ENCODE peak calls at places on chromosomes 16 and 17, in ten cellular contexts. One of them, this sample, is unnamed.
A peak's percentile ranks its signal among the peaks of the same experiment; 100 is the strongest.

GRCh38 chr16:68371706-68372380 is 61.0 kb downstream of the PRMT7 start:
- DNase-seq in SK-N-SH: no peak
- DNase-seq in PC-3: no peak
- DNase-seq in gastrocnemius medialis: no peak
- DNase-seq in testis: no peak
- DNase-seq in SJSA1: no peak
- DNase-seq in fibroblast of lung: no peak
- DNase-seq in H9: no peak
- DNase-seq in IMR-90: no peak
- DNase-seq in mammary epithelial cell: no peak
- DNase-seq in this sample: no peak

GRCh38 chr16:18049454-18050133 is 286.9 kb downstream of the NPIPA8 start:
- DNase-seq in H9: no peak
- DNase-seq in SJSA1: no peak
- DNase-seq in fibroblast of lung: no peak
- DNase-seq in gastrocnemius medialis: no peak
- DNase-seq in PC-3: no peak
- DNase-seq in testis: no peak
- DNase-seq in SK-N-SH: no peak
- DNase-seq in mammary epithelial cell: no peak
- DNase-seq in IMR-90: no peak
- DNase-seq in this sample: no peak

GRCh38 chr16:58670946-58671583 is 13.5 kb downstream of the SLC38A7 start:
- DNase-seq in testis: no peak
- DNase-seq in IMR-90: no peak
- DNase-seq in mammary epithelial cell: no peak
- DNase-seq in SK-N-SH: no peak
- DNase-seq in PC-3: no peak
- DNase-seq in SJSA1: no peak
- DNase-seq in gastrocnemius medialis: no peak
- DNase-seq in H9: no peak
- DNase-seq in fibroblast of lung: no peak
- DNase-seq in this sample: no peak

GRCh38 chr17:76337413-76337777 is 16.3 kb downstream of the PRPSAP1 start:
- DNase-seq in IMR-90: peak; percentile 18
- DNase-seq in PC-3: no peak
- DNase-seq in mammary epithelial cell: peak; percentile 14
- DNase-seq in fibroblast of lung: peak; percentile 18
- DNase-seq in testis: no peak
- DNase-seq in SK-N-SH: no peak
- DNase-seq in H9: no peak
- DNase-seq in SJSA1: no peak
- DNase-seq in gastrocnemius medialis: no peak
- DNase-seq in this sample: no peak

GRCh38 chr16:73048292-73049050 is 543 bp upstream of the ZFHX3 start:
- DNase-seq in H9: no peak
- DNase-seq in testis: peak; percentile 32
- DNase-seq in SJSA1: no peak
- DNase-seq in mammary epithelial cell: no peak
- DNase-seq in PC-3: peak; percentile 55
- DNase-seq in IMR-90: no peak
- DNase-seq in fibroblast of lung: peak; percentile 40
- DNase-seq in SK-N-SH: peak; percentile 73
- DNase-seq in gastrocnemius medialis: no peak
- DNase-seq in this sample: peak; percentile 47

GRCh38 chr16:12229759-12230594 is 253.4 kb downstream of the SNX29 start:
- DNase-seq in H9: no peak
- DNase-seq in testis: no peak
- DNase-seq in fibroblast of lung: peak; percentile 75
- DNase-seq in IMR-90: peak; percentile 71
- DNase-seq in SK-N-SH: no peak
- DNase-seq in PC-3: peak; percentile 83
- DNase-seq in SJSA1: peak; percentile 53
- DNase-seq in mammary epithelial cell: no peak
- DNase-seq in gastrocnemius medialis: no peak
- DNase-seq in this sample: no peak

GRCh38 chr17:37358098-37358829 is 17.5 kb upstream of the C17orf78 start:
- DNase-seq in IMR-90: peak; percentile 44
- DNase-seq in SK-N-SH: peak; percentile 84
- DNase-seq in PC-3: peak; percentile 42
- DNase-seq in SJSA1: peak; percentile 51
- DNase-seq in fibroblast of lung: peak; percentile 48
- DNase-seq in gastrocnemius medialis: peak; percentile 30
- DNase-seq in testis: peak; percentile 71
- DNase-seq in mammary epithelial cell: peak; percentile 56
- DNase-seq in H9: peak; percentile 93
- DNase-seq in this sample: peak; percentile 69

GRCh38 chr16:57628008-57628781 is at the start of gene ADGRG1:
- DNase-seq in testis: peak; percentile 90
- DNase-seq in mammary epithelial cell: peak; percentile 98
- DNase-seq in gastrocnemius medialis: no peak
- DNase-seq in SJSA1: peak; percentile 93
- DNase-seq in IMR-90: peak; percentile 97
- DNase-seq in PC-3: peak; percentile 92
- DNase-seq in H9: peak; percentile 75
- DNase-seq in fibroblast of lung: peak; percentile 93
- DNase-seq in SK-N-SH: peak; percentile 80
- DNase-seq in this sample: peak; percentile 56

GRCh38 chr16:25097304-25097988 is 14.1 kb upstream of the LCMT1 start:
- DNase-seq in PC-3: no peak
- DNase-seq in H9: no peak
- DNase-seq in testis: no peak
- DNase-seq in IMR-90: peak; percentile 76
- DNase-seq in SJSA1: no peak
- DNase-seq in gastrocnemius medialis: no peak
- DNase-seq in SK-N-SH: no peak
- DNase-seq in mammary epithelial cell: no peak
- DNase-seq in fibroblast of lung: peak; percentile 7
- DNase-seq in this sample: no peak

GRCh38 chr16:10036951-10037350 is 145.3 kb downstream of the GRIN2A start:
- DNase-seq in testis: no peak
- DNase-seq in mammary epithelial cell: no peak
- DNase-seq in SK-N-SH: no peak
- DNase-seq in PC-3: no peak
- DNase-seq in fibroblast of lung: no peak
- DNase-seq in SJSA1: no peak
- DNase-seq in H9: no peak
- DNase-seq in IMR-90: no peak
- DNase-seq in gastrocnemius medialis: no peak
- DNase-seq in this sample: no peak

GRCh38 chr17:4881761-4882555 is 17.4 kb upstream of the C17orf107 start:
- DNase-seq in PC-3: peak; percentile 67
- DNase-seq in SK-N-SH: peak; percentile 76
- DNase-seq in SJSA1: no peak
- DNase-seq in H9: peak; percentile 88
- DNase-seq in testis: peak; percentile 84
- DNase-seq in mammary epithelial cell: peak; percentile 63
- DNase-seq in IMR-90: peak; percentile 12
- DNase-seq in fibroblast of lung: peak; percentile 34
- DNase-seq in gastrocnemius medialis: no peak
- DNase-seq in this sample: peak; percentile 80

GRCh38 chr17:63696381-63696961 is 3.5 kb downstream of the LIMD2 start:
- DNase-seq in gastrocnemius medialis: no peak
- DNase-seq in H9: peak; percentile 91
- DNase-seq in fibroblast of lung: peak; percentile 38
- DNase-seq in PC-3: peak; percentile 55
- DNase-seq in SK-N-SH: peak; percentile 80
- DNase-seq in SJSA1: no peak
- DNase-seq in testis: peak; percentile 35
- DNase-seq in IMR-90: no peak
- DNase-seq in mammary epithelial cell: no peak
- DNase-seq in this sample: peak; percentile 40

GRCh38 chr17:65345261-65346060 is 208.3 kb downstream of the RGS9 start:
- DNase-seq in SJSA1: no peak
- DNase-seq in IMR-90: no peak
- DNase-seq in mammary epithelial cell: no peak
- DNase-seq in PC-3: no peak
- DNase-seq in H9: no peak
- DNase-seq in SK-N-SH: no peak
- DNase-seq in testis: no peak
- DNase-seq in gastrocnemius medialis: no peak
- DNase-seq in fibroblast of lung: no peak
- DNase-seq in this sample: no peak

DNA sequence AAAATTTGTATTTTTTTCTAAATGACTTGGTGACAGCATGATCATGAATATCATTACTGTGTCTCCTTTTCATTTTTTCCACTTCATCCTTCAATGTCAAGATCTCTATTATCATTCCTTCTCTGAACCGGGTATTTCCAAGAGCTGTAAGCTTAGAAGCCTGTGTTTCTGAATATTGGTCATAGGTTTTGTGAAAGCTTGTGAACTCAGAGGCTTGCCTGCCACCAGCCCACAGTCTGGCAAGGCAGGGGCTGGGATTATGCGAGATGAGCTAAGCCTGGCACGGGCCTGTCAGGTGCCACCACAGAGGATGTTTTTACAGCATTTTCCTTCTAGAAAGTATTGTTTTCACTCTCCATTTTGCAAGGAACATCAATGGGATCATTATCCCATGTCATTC is 92.8 kb downstream of the MYH10 start:
- DNase-seq in SK-N-SH: no peak
- DNase-seq in gastrocnemius medialis: no peak
- DNase-seq in mammary epithelial cell: no peak
- DNase-seq in SJSA1: no peak
- DNase-seq in IMR-90: no peak
- DNase-seq in PC-3: no peak
- DNase-seq in testis: no peak
- DNase-seq in fibroblast of lung: no peak
- DNase-seq in H9: no peak
- DNase-seq in this sample: no peak
- H3K27ac ChIP-seq in SK-N-SH: no peak overlapping the region
- H3K27ac ChIP-seq in gastrocnemius medialis: no peak overlapping the region
- H3K27ac ChIP-seq in mammary epithelial cell: no peak overlapping the region
- H3K27ac ChIP-seq in SJSA1: no peak overlapping the region
- H3K27ac ChIP-seq in IMR-90: no peak overlapping the region
- H3K27ac ChIP-seq in PC-3: no peak overlapping the region
- H3K27ac ChIP-seq in testis: no peak overlapping the region
- H3K27ac ChIP-seq in fibroblast of lung: no peak overlapping the region
- H3K27ac ChIP-seq in H9: no peak overlapping the region
- H3K27ac ChIP-seq in this sample: no peak overlapping the region

GRCh38 chr17:57785032-57785431 is 39.9 kb upstream of the CCDC182 start:
- DNase-seq in H9: peak; percentile 20
- DNase-seq in gastrocnemius medialis: no peak
- DNase-seq in IMR-90: no peak
- DNase-seq in SK-N-SH: no peak
- DNase-seq in PC-3: no peak
- DNase-seq in SJSA1: no peak
- DNase-seq in fibroblast of lung: peak; percentile 27
- DNase-seq in testis: no peak
- DNase-seq in mammary epithelial cell: no peak
- DNase-seq in this sample: peak; percentile 30
- H3K9me3 ChIP-seq in H9: no peaks in the 10 kb centered on the region
- H3K9me3 ChIP-seq in gastrocnemius medialis: no peaks in the 10 kb centered on the region
- H3K9me3 ChIP-seq in IMR-90: no peaks in the 10 kb centered on the region
- H3K9me3 ChIP-seq in SK-N-SH: no peaks in the 10 kb centered on the region
- H3K9me3 ChIP-seq in PC-3: no peaks in the 10 kb centered on the region
- H3K9me3 ChIP-seq in SJSA1: no peaks in the 10 kb centered on the region
- H3K9me3 ChIP-seq in fibroblast of lung: no peaks in the 10 kb centered on the region
- H3K9me3 ChIP-seq in testis: no peaks in the 10 kb centered on the region
- H3K9me3 ChIP-seq in mammary epithelial cell: no peaks in the 10 kb centered on the region
- H3K9me3 ChIP-seq in this sample: no peaks in the 10 kb centered on the region

GRCh38 chr17:80101946-80102706 is 745 bp downstream of the GAA start:
- DNase-seq in SK-N-SH: peak; percentile 74
- DNase-seq in fibroblast of lung: peak; percentile 54
- DNase-seq in mammary epithelial cell: peak; percentile 27
- DNase-seq in H9: no peak
- DNase-seq in IMR-90: peak; percentile 77
- DNase-seq in PC-3: peak; percentile 29
- DNase-seq in SJSA1: no peak
- DNase-seq in testis: peak; percentile 23
- DNase-seq in gastrocnemius medialis: no peak
- DNase-seq in this sample: peak; percentile 16
- H3K27ac ChIP-seq in SK-N-SH: no peak overlapping the region
- H3K27ac ChIP-seq in fibroblast of lung: peak overlapping the region; percentile 52
- H3K27ac ChIP-seq in mammary epithelial cell: peak overlapping the region; percentile 51
- H3K27ac ChIP-seq in H9: no peak overlapping the region
- H3K27ac ChIP-seq in IMR-90: peak overlapping the region; percentile 76
- H3K27ac ChIP-seq in PC-3: no peak overlapping the region
- H3K27ac ChIP-seq in SJSA1: no peak overlapping the region
- H3K27ac ChIP-seq in testis: peak overlapping the region; percentile 72
- H3K27ac ChIP-seq in gastrocnemius medialis: peak overlapping the region; percentile 87
- H3K27ac ChIP-seq in this sample: peak overlapping the region; percentile 72

GRCh38 chr17:56926704-56927103 is 12.9 kb upstream of the TRIM25 start:
- DNase-seq in H9: no peak
- DNase-seq in testis: no peak
- DNase-seq in SK-N-SH: no peak
- DNase-seq in SJSA1: no peak
- DNase-seq in PC-3: peak; percentile 14
- DNase-seq in mammary epithelial cell: no peak
- DNase-seq in fibroblast of lung: no peak
- DNase-seq in gastrocnemius medialis: no peak
- DNase-seq in IMR-90: no peak
- DNase-seq in this sample: no peak

GRCh38 chr17:56926270-56926669 is 12.4 kb upstream of the TRIM25 start:
- DNase-seq in mammary epithelial cell: no peak
- DNase-seq in IMR-90: no peak
- DNase-seq in testis: no peak
- DNase-seq in PC-3: no peak
- DNase-seq in SJSA1: no peak
- DNase-seq in SK-N-SH: no peak
- DNase-seq in H9: no peak
- DNase-seq in fibroblast of lung: no peak
- DNase-seq in gastrocnemius medialis: no peak
- DNase-seq in this sample: no peak

GRCh38 chr17:56928586-56928985 is 14.7 kb upstream of the TRIM25 start:
- DNase-seq in PC-3: no peak
- DNase-seq in gastrocnemius medialis: no peak
- DNase-seq in IMR-90: no peak
- DNase-seq in fibroblast of lung: no peak
- DNase-seq in SK-N-SH: no peak
- DNase-seq in H9: no peak
- DNase-seq in mammary epithelial cell: no peak
- DNase-seq in SJSA1: no peak
- DNase-seq in testis: no peak
- DNase-seq in this sample: no peak

GRCh38 chr17:56930739-56931337 is 17.0 kb upstream of the TRIM25 start:
- DNase-seq in PC-3: no peak
- DNase-seq in SJSA1: no peak
- DNase-seq in IMR-90: no peak
- DNase-seq in fibroblast of lung: no peak
- DNase-seq in SK-N-SH: no peak
- DNase-seq in H9: no peak
- DNase-seq in testis: no peak
- DNase-seq in mammary epithelial cell: no peak
- DNase-seq in gastrocnemius medialis: no peak
- DNase-seq in this sample: no peak

DNA sequence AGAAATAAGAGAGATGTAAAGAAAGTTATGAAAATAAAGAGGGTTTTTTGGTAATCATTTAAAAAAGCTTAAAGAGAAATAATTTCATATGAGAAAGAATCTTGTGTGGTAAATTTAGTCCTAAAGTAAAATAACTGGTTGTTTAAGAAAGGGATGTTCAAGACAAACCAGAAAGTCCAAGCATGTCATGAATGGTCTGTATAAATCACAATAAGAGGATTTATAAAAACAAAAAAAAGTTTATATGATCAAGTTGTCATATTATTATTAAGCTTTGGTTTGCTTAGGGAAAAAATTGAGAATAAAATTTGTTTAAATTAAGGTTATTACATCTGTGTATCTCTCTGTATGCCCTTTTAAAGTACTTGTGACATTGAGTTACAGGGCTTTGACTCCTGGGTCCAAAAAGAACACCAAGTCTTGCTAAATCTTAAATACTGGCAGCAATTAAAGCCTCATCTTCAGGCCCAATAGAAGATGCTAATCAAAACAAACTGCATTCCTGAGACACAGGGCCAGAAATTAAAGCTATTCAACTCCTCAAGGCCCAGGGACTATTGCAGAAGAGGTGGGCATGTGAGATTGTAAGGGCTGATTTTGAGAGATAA is 15.6 kb upstream of the TRIM25 start:
- DNase-seq in SK-N-SH: no peak
- DNase-seq in H9: no peak
- DNase-seq in mammary epithelial cell: no peak
- DNase-seq in SJSA1: no peak
- DNase-seq in gastrocnemius medialis: no peak
- DNase-seq in testis: no peak
- DNase-seq in fibroblast of lung: peak; percentile 17
- DNase-seq in PC-3: peak; percentile 42
- DNase-seq in IMR-90: no peak
- DNase-seq in this sample: no peak
- H3K9me3 ChIP-seq in SK-N-SH: peaks cover 36% of the 10 kb centered on the region
- H3K9me3 ChIP-seq in H9: peaks cover 23% of the 10 kb centered on the region
- H3K9me3 ChIP-seq in mammary epithelial cell: peaks cover 6% of the 10 kb centered on the region
- H3K9me3 ChIP-seq in SJSA1: peaks cover 7% of the 10 kb centered on the region
- H3K9me3 ChIP-seq in gastrocnemius medialis: no peaks in the 10 kb centered on the region
- H3K9me3 ChIP-seq in testis: no peaks in the 10 kb centered on the region
- H3K9me3 ChIP-seq in fibroblast of lung: no peaks in the 10 kb centered on the region
- H3K9me3 ChIP-seq in PC-3: peaks cover 32% of the 10 kb centered on the region
- H3K9me3 ChIP-seq in IMR-90: peaks cover 3% of the 10 kb centered on the region
- H3K9me3 ChIP-seq in this sample: no peaks in the 10 kb centered on the region

This sample was measured in body of pancreas.